ENCODE peak calls at places on chromosomes 3 and 15, in four cellular contexts. M is Peyer's patch, H is AG10803, J is A549. C is an unnamed sample.

GRCh38 chr15:59545573-59545972 is 66.0 kb upstream of the GCNT3 start:
- DNase-seq in M (no peak), H (no peak), J (no peak), C (no peak)

GRCh38 chr3:144864646-144865045 is 893.0 kb downstream of the DIPK2A start:
- DNase-seq in M (no peak), H (no peak), J (no peak), C (no peak)

GRCh38 chr15:68314563-68314962 is 37.0 kb downstream of the FEM1B start:
- DNase-seq in M (no peak), H (no peak), J (no peak), C (no peak)

GRCh38 chr3:141114816-141115458 is 63.8 kb downstream of the SPSB4 start:
- DNase-seq in M (no peak), H (no peak), J (peak), C (no peak)

GRCh38 chr3:140319801-140320200 is 358.1 kb upstream of the TRIM42 start:
- DNase-seq in M (no peak), H (no peak), J (no peak), C (no peak)

GRCh38 chr3:71859128-71859519 is 74.2 kb upstream of the PROK2 start:
- DNase-seq in M (no peak), H (peak), J (peak), C (peak)

GRCh38 chr15:63503739-63504246 is 600 bp upstream of the USP3 start:
- DNase-seq in M (peak), H (peak), J (peak), C (peak)

GRCh38 chr3:112508860-112509259 is 9.6 kb upstream of the BTLA start:
- DNase-seq in M (no peak), H (no peak), J (no peak), C (no peak)

GRCh38 chr15:35717721-35718120 is 171.8 kb upstream of the DPH6 start:
- DNase-seq in M (no peak), H (no peak), J (no peak), C (no peak)

GRCh38 chr15:69532066-69532465 is 79.4 kb downstream of the RPLP1 start:
- DNase-seq in M (no peak), H (no peak), J (no peak), C (no peak)

GRCh38 chr3:108292905-108293328 is 3.4 kb upstream of the HHLA2 start:
- DNase-seq in M (no peak), H (no peak), J (no peak), C (no peak)

GRCh38 chr3:41118461-41119385 is 80.6 kb upstream of the CTNNB1 start:
- DNase-seq in M (no peak), H (no peak), J (no peak), C (no peak)

DNA sequence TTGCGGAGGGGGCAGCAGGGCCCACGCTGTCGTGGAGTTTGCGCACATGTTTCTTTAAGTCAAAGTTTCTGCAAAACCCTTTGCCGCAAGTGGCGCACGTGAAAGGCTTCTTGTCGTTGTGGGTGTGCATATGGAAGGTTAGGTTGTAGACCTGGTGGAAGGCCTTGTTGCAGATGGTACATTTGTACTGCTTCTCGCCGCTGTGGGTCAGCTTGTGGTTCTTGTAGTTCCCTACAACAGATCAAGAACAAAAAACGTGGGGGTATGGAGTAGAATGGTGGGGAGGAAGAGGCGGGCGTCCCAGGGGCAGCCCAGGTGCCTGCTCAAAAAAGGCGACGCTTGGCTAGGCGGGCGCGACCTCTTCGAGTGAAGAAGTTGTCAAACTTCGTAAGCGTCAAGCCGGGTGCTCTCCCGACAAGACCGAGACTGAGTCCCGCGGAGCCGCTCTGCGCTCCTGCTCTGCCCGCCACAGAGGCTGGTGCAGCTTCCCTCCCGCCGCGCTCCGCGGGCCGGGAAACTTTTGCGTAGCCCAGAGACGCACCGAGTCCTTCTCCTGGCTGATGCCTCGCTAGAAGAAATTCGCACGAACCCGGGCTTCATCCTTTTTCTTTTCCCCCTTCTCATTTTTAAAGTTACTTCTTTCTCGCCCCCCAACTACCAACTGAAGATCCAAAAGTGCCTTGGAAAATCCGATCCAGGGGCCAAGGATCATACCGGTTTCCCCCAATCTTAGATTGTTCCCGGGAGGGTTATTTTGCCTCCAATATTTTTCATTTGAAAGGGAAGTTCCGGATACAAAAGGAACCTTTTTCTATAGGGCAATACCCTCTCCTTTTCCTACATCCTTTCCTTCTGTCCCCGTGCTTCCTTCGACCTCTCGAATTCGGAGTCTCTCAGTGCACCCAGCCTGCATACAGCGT is 3.0 kb downstream of the FEZF2 start:
- DNase-seq in M (no peak), H (no peak), J (no peak), C (no peak)
- H3K4me3 ChIP-seq in M (no peak), H (no peak), J (no peak), C (no peak)

DNA sequence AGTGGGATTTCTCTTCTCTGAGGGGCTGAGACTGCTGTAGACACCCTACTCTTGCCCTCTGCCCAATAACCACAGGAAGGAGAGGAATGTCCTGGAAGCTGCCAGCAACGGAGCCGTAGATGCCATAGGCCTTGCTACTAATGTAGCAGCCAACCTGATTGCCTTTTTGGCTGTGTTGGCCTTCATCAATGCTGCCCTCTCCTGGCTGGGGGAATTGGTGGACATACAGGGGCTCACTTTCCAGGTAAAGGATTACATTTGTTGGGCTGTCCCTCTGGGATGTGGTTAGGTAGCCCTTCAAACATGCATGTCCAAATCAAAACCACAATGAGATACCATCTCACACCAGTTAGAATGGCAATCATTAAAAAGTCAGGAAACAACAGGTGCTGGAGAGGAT is 16.1 kb downstream of the SLC28A2 start:
- DNase-seq in M (peak), H (no peak), J (peak), C (no peak)
- TF ChIP-seq CTCF in M (peak), H (no peak), J (no peak), C (peak)

DNA sequence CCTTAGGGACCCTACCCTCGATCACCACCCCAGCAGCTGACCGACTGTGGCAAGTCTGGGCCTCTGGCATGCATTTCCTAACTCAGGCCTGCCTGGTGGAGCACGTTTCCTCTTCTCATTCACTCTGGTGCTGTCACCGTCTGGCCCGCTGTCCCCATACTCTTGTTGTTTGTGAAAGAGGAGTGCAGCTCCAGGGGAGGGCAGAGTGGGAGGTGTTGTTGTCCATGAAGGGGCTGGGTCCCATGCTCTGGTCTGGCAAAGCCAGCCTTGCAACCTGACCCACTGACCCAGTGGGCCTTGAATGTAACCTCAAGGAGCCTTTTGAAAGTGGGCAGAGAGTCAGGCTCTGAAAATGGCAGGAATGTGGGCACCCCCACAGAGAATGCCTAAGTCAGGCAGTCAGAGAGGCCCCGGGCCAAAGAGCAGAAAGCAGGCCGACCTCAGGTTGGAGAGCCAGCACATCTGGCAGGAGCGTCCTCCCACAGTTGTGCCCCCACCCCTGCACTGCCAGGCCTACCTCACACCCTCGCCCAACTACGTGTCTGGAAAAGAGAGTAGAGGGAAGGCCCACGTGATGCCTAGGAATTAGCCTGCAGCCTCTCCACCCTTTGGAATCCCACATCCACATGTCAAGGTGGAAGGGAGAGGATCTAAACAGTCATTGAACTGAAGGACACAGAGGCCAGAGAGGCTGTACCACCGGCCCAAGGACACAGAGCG is 10.9 kb downstream of the SEMA7A start:
- DNase-seq in M (peak), H (peak), J (peak), C (peak)
- H3K4me3 ChIP-seq in M (no peak), H (no peak), J (no peak), C (no peak)

GRCh38 chr3:52268036-52268435 is 10.4 kb downstream of the WDR82 start:
- DNase-seq in M (no peak), H (no peak), J (no peak), C (no peak)
- TF ChIP-seq CTCF in M (no peak), H (no peak), J (no peak), C (no peak)

GRCh38 chr3:168051579-168052183 is 44.0 kb downstream of the GOLIM4 start:
- DNase-seq in M (no peak), H (peak), J (no peak), C (peak)
- H3K4me3 ChIP-seq in M (no peak), H (no peak), J (no peak), C (no peak)

DNA sequence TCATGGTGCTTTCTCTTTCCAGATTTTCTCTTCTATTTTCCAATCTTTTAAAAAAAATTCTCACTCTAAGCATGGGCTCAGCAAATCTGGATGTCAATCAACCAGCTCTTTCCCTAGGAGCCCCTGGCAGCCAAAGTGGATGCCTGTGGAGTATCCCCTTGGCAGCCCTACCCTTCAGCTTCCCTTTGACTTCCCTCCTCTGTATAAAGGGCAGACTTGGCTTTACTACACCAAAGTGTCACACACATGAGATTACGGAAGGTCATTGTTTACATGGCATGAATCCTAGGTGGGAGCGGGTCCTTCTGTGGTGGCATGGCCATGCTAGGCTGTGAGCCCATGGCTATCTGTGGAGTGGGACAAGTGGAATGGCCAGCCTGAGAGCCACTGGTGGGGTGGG is 379.9 kb downstream of the GABRB3 start:
- DNase-seq in M (no peak), H (no peak), J (no peak), C (no peak)
- TF ChIP-seq CTCF in M (no peak), H (no peak), J (no peak), C (no peak)